ENCODE peak calls at places on chromosomes 3 and 15, in four cellular contexts. V is RPMI7951; A is stimulated activated CD8-positive, alpha-beta memory T cell treated with anti-CD3 and anti-CD28 coated beads, Interleukin-2, amount 100 ng/mL, for 48 hours; L is stimulated activated CD4-positive, alpha-beta T cell treated with anti-CD3 and anti-CD28 coated beads, Interleukin-2, amount 100 ng/mL, for 48 hours. G is an unnamed sample.

GRCh38 chr3:58266577-58266976 is 29.0 kb downstream of the ABHD6 start:
- DNase-seq in V (no peak), A (no peak), L (no peak), G (peak; percentile 18)

GRCh38 chr3:38644016-38644661 is 5.3 kb downstream of the SCN5A start:
- DNase-seq in V (no peak), A (no peak), L (no peak), G (no peak)

GRCh38 chr15:93189562-93189961 is 100.6 kb upstream of the RGMA start:
- DNase-seq in V (no peak), A (no peak), L (no peak), G (no peak)

GRCh38 chr3:42546691-42547213 is 35.0 kb downstream of the SEC22C start:
- DNase-seq in V (no peak), A (no peak), L (no peak), G (no peak)

GRCh38 chr3:135137296-135137695 is 342.2 kb downstream of the EPHB1 start:
- DNase-seq in V (no peak), A (no peak), L (no peak), G (no peak)

GRCh38 chr3:133983576-133984560 is 45.9 kb downstream of the SLCO2A1 start:
- DNase-seq in V (no peak), A (no peak), L (no peak), G (no peak)

GRCh38 chr15:51450001-51450400 is 108.5 kb downstream of the GLDN start:
- DNase-seq in V (no peak), A (no peak), L (no peak), G (no peak)

GRCh38 chr15:67097893-67098740 is 32.7 kb downstream of the SMAD3 start:
- DNase-seq in V (peak; percentile 99), A (no peak), L (no peak), G (no peak)

GRCh38 chr15:90989040-90989768 is 5.1 kb downstream of the PRC1 start:
- DNase-seq in V (no peak), A (no peak), L (no peak), G (no peak)